ENCODE peak calls at places on chromosomes 4 and X, in seven cellular contexts. One of them, this sample, is unnamed.

GRCh38 chrX:114842181-114842580 is 175.2 kb downstream of the IL13RA2 start:
- DNase-seq in stimulated activated CD4-positive, alpha-beta T cell treated with anti-CD3 and anti-CD28 coated beads, Interleukin-4, amount 100 ng/mL, for 1 hour: no peak
- DNase-seq in anterior cingulate cortex: no peak
- DNase-seq in GM04503: no peak
- DNase-seq in progenitor cell of endocrine pancreas: no peak
- DNase-seq in WTC11: no peak
- DNase-seq in kidney glomerular epithelial cell: no peak
- DNase-seq in this sample: no peak

GRCh38 chrX:20211261-20211786 is 55.4 kb downstream of the RPS6KA3 start:
- DNase-seq in GM04503: no peak
- DNase-seq in progenitor cell of endocrine pancreas: no peak
- DNase-seq in stimulated activated CD4-positive, alpha-beta T cell treated with anti-CD3 and anti-CD28 coated beads, Interleukin-4, amount 100 ng/mL, for 1 hour: no peak
- DNase-seq in anterior cingulate cortex: no peak
- DNase-seq in WTC11: no peak
- DNase-seq in kidney glomerular epithelial cell: no peak
- DNase-seq in this sample: no peak

GRCh38 chr4:38166082-38166481 is 205.9 kb downstream of the PTTG2 start:
- DNase-seq in kidney glomerular epithelial cell: no peak
- DNase-seq in WTC11: no peak
- DNase-seq in anterior cingulate cortex: no peak
- DNase-seq in progenitor cell of endocrine pancreas: no peak
- DNase-seq in stimulated activated CD4-positive, alpha-beta T cell treated with anti-CD3 and anti-CD28 coated beads, Interleukin-4, amount 100 ng/mL, for 1 hour: no peak
- DNase-seq in GM04503: no peak
- DNase-seq in this sample: no peak

GRCh38 chrX:151151668-151152267 is 24.6 kb upstream of the GPR50 start:
- DNase-seq in progenitor cell of endocrine pancreas: no peak
- DNase-seq in anterior cingulate cortex: no peak
- DNase-seq in GM04503: peak
- DNase-seq in WTC11: peak
- DNase-seq in stimulated activated CD4-positive, alpha-beta T cell treated with anti-CD3 and anti-CD28 coated beads, Interleukin-4, amount 100 ng/mL, for 1 hour: no peak
- DNase-seq in kidney glomerular epithelial cell: peak
- DNase-seq in this sample: peak

GRCh38 chrX:111348363-111348927 is 63.5 kb downstream of the DCX start:
- DNase-seq in kidney glomerular epithelial cell: no peak
- DNase-seq in progenitor cell of endocrine pancreas: no peak
- DNase-seq in WTC11: no peak
- DNase-seq in stimulated activated CD4-positive, alpha-beta T cell treated with anti-CD3 and anti-CD28 coated beads, Interleukin-4, amount 100 ng/mL, for 1 hour: no peak
- DNase-seq in anterior cingulate cortex: no peak
- DNase-seq in GM04503: no peak
- DNase-seq in this sample: no peak

GRCh38 chr4:2395038-2395437 is 23.4 kb downstream of the ZFYVE28 start:
- DNase-seq in progenitor cell of endocrine pancreas: no peak
- DNase-seq in WTC11: no peak
- DNase-seq in stimulated activated CD4-positive, alpha-beta T cell treated with anti-CD3 and anti-CD28 coated beads, Interleukin-4, amount 100 ng/mL, for 1 hour: no peak
- DNase-seq in kidney glomerular epithelial cell: peak
- DNase-seq in GM04503: no peak
- DNase-seq in anterior cingulate cortex: no peak
- DNase-seq in this sample: no peak

GRCh38 chrX:72003811-72004750 is 93.4 kb downstream of the NHSL2 start:
- DNase-seq in kidney glomerular epithelial cell: no peak
- DNase-seq in GM04503: no peak
- DNase-seq in WTC11: peak
- DNase-seq in anterior cingulate cortex: no peak
- DNase-seq in stimulated activated CD4-positive, alpha-beta T cell treated with anti-CD3 and anti-CD28 coated beads, Interleukin-4, amount 100 ng/mL, for 1 hour: no peak
- DNase-seq in progenitor cell of endocrine pancreas: no peak
- DNase-seq in this sample: no peak

GRCh38 chr4:111934294-111934693 is 211.0 kb upstream of the FAM241A start:
- DNase-seq in GM04503: no peak
- DNase-seq in stimulated activated CD4-positive, alpha-beta T cell treated with anti-CD3 and anti-CD28 coated beads, Interleukin-4, amount 100 ng/mL, for 1 hour: no peak
- DNase-seq in anterior cingulate cortex: no peak
- DNase-seq in progenitor cell of endocrine pancreas: no peak
- DNase-seq in WTC11: no peak
- DNase-seq in kidney glomerular epithelial cell: no peak
- DNase-seq in this sample: no peak

GRCh38 chr4:159106636-159107035 is 3.8 kb downstream of the RAPGEF2 start:
- DNase-seq in anterior cingulate cortex: no peak
- DNase-seq in progenitor cell of endocrine pancreas: no peak
- DNase-seq in stimulated activated CD4-positive, alpha-beta T cell treated with anti-CD3 and anti-CD28 coated beads, Interleukin-4, amount 100 ng/mL, for 1 hour: no peak
- DNase-seq in kidney glomerular epithelial cell: no peak
- DNase-seq in GM04503: no peak
- DNase-seq in WTC11: no peak
- DNase-seq in this sample: no peak

GRCh38 chr4:150960818-150961217 is 54.3 kb downstream of the LRBA start:
- DNase-seq in WTC11: peak
- DNase-seq in GM04503: no peak
- DNase-seq in kidney glomerular epithelial cell: no peak
- DNase-seq in stimulated activated CD4-positive, alpha-beta T cell treated with anti-CD3 and anti-CD28 coated beads, Interleukin-4, amount 100 ng/mL, for 1 hour: peak
- DNase-seq in anterior cingulate cortex: no peak
- DNase-seq in progenitor cell of endocrine pancreas: no peak
- DNase-seq in this sample: no peak

GRCh38 chrX:123860983-123861382 is 1.1 kb downstream of the XIAP start:
- DNase-seq in GM04503: no peak
- DNase-seq in anterior cingulate cortex: no peak
- DNase-seq in WTC11: no peak
- DNase-seq in stimulated activated CD4-positive, alpha-beta T cell treated with anti-CD3 and anti-CD28 coated beads, Interleukin-4, amount 100 ng/mL, for 1 hour: no peak
- DNase-seq in kidney glomerular epithelial cell: no peak
- DNase-seq in progenitor cell of endocrine pancreas: no peak
- DNase-seq in this sample: peak

GRCh38 chr4:165136529-165136928 is 23.9 kb upstream of the TMEM192 start:
- DNase-seq in progenitor cell of endocrine pancreas: no peak
- DNase-seq in WTC11: no peak
- DNase-seq in GM04503: no peak
- DNase-seq in anterior cingulate cortex: no peak
- DNase-seq in stimulated activated CD4-positive, alpha-beta T cell treated with anti-CD3 and anti-CD28 coated beads, Interleukin-4, amount 100 ng/mL, for 1 hour: no peak
- DNase-seq in kidney glomerular epithelial cell: no peak
- DNase-seq in this sample: no peak

GRCh38 chr4:169005453-169006099 is 4.5 kb downstream of the CBR4 start:
- DNase-seq in WTC11: no peak
- DNase-seq in GM04503: no peak
- DNase-seq in anterior cingulate cortex: no peak
- DNase-seq in stimulated activated CD4-positive, alpha-beta T cell treated with anti-CD3 and anti-CD28 coated beads, Interleukin-4, amount 100 ng/mL, for 1 hour: no peak
- DNase-seq in progenitor cell of endocrine pancreas: no peak
- DNase-seq in kidney glomerular epithelial cell: no peak
- DNase-seq in this sample: no peak

GRCh38 chrX:39957816-39958561 is 139.8 kb downstream of the BCOR start:
- DNase-seq in progenitor cell of endocrine pancreas: no peak
- DNase-seq in stimulated activated CD4-positive, alpha-beta T cell treated with anti-CD3 and anti-CD28 coated beads, Interleukin-4, amount 100 ng/mL, for 1 hour: no peak
- DNase-seq in GM04503: peak
- DNase-seq in anterior cingulate cortex: no peak
- DNase-seq in kidney glomerular epithelial cell: no peak
- DNase-seq in WTC11: no peak
- DNase-seq in this sample: no peak

GRCh38 chrX:72158773-72159172 is 22.8 kb upstream of the PIN4 start:
- DNase-seq in progenitor cell of endocrine pancreas: no peak
- DNase-seq in anterior cingulate cortex: no peak
- DNase-seq in stimulated activated CD4-positive, alpha-beta T cell treated with anti-CD3 and anti-CD28 coated beads, Interleukin-4, amount 100 ng/mL, for 1 hour: no peak
- DNase-seq in WTC11: no peak
- DNase-seq in kidney glomerular epithelial cell: no peak
- DNase-seq in GM04503: no peak
- DNase-seq in this sample: no peak

GRCh38 chr4:182808673-182809416 is 108.3 kb downstream of the DCTD start:
- DNase-seq in stimulated activated CD4-positive, alpha-beta T cell treated with anti-CD3 and anti-CD28 coated beads, Interleukin-4, amount 100 ng/mL, for 1 hour: peak
- DNase-seq in kidney glomerular epithelial cell: no peak
- DNase-seq in progenitor cell of endocrine pancreas: no peak
- DNase-seq in anterior cingulate cortex: no peak
- DNase-seq in GM04503: no peak
- DNase-seq in WTC11: no peak
- DNase-seq in this sample: no peak

GRCh38 chrX:110881971-110882370 is 86.4 kb upstream of the CHRDL1 start:
- DNase-seq in kidney glomerular epithelial cell: no peak
- DNase-seq in GM04503: no peak
- DNase-seq in stimulated activated CD4-positive, alpha-beta T cell treated with anti-CD3 and anti-CD28 coated beads, Interleukin-4, amount 100 ng/mL, for 1 hour: no peak
- DNase-seq in progenitor cell of endocrine pancreas: no peak
- DNase-seq in WTC11: no peak
- DNase-seq in anterior cingulate cortex: no peak
- DNase-seq in this sample: no peak

GRCh38 chr4:71120831-71121524 is 127.5 kb downstream of the DCK start:
- DNase-seq in progenitor cell of endocrine pancreas: no peak
- DNase-seq in stimulated activated CD4-positive, alpha-beta T cell treated with anti-CD3 and anti-CD28 coated beads, Interleukin-4, amount 100 ng/mL, for 1 hour: no peak
- DNase-seq in WTC11: no peak
- DNase-seq in GM04503: no peak
- DNase-seq in anterior cingulate cortex: no peak
- DNase-seq in kidney glomerular epithelial cell: no peak
- DNase-seq in this sample: no peak

GRCh38 chrX:12975670-12975965 is 708 bp downstream of the TMSB4X start:
- DNase-seq in progenitor cell of endocrine pancreas: no peak
- DNase-seq in GM04503: no peak
- DNase-seq in kidney glomerular epithelial cell: no peak
- DNase-seq in WTC11: no peak
- DNase-seq in anterior cingulate cortex: no peak
- DNase-seq in stimulated activated CD4-positive, alpha-beta T cell treated with anti-CD3 and anti-CD28 coated beads, Interleukin-4, amount 100 ng/mL, for 1 hour: no peak
- DNase-seq in this sample: peak

GRCh38 chr4:185265942-185266341 is 56.5 kb downstream of the SNX25 start:
- DNase-seq in anterior cingulate cortex: no peak
- DNase-seq in GM04503: peak
- DNase-seq in kidney glomerular epithelial cell: peak
- DNase-seq in stimulated activated CD4-positive, alpha-beta T cell treated with anti-CD3 and anti-CD28 coated beads, Interleukin-4, amount 100 ng/mL, for 1 hour: no peak
- DNase-seq in progenitor cell of endocrine pancreas: no peak
- DNase-seq in WTC11: no peak
- DNase-seq in this sample: no peak

GRCh38 chr4:186144596-186145569 is 40.4 kb downstream of the FAM149A start:
- DNase-seq in WTC11: peak
- DNase-seq in kidney glomerular epithelial cell: peak
- DNase-seq in GM04503: no peak
- DNase-seq in stimulated activated CD4-positive, alpha-beta T cell treated with anti-CD3 and anti-CD28 coated beads, Interleukin-4, amount 100 ng/mL, for 1 hour: peak
- DNase-seq in progenitor cell of endocrine pancreas: peak
- DNase-seq in anterior cingulate cortex: peak
- DNase-seq in this sample: peak

GRCh38 chrX:134670241-134670811 is 12.1 kb upstream of the PLAC1 start:
- DNase-seq in GM04503: peak
- DNase-seq in kidney glomerular epithelial cell: peak
- DNase-seq in progenitor cell of endocrine pancreas: peak
- DNase-seq in WTC11: no peak
- DNase-seq in anterior cingulate cortex: no peak
- DNase-seq in stimulated activated CD4-positive, alpha-beta T cell treated with anti-CD3 and anti-CD28 coated beads, Interleukin-4, amount 100 ng/mL, for 1 hour: no peak
- DNase-seq in this sample: no peak

GRCh38 chrX:47158131-47158530 is 13.1 kb downstream of the RBM10 start:
- DNase-seq in progenitor cell of endocrine pancreas: no peak
- DNase-seq in GM04503: no peak
- DNase-seq in WTC11: peak
- DNase-seq in kidney glomerular epithelial cell: no peak
- DNase-seq in stimulated activated CD4-positive, alpha-beta T cell treated with anti-CD3 and anti-CD28 coated beads, Interleukin-4, amount 100 ng/mL, for 1 hour: no peak
- DNase-seq in anterior cingulate cortex: no peak
- DNase-seq in this sample: no peak

GRCh38 chr4:147326581-147326980 is 154.3 kb upstream of the EDNRA start:
- DNase-seq in anterior cingulate cortex: no peak
- DNase-seq in progenitor cell of endocrine pancreas: no peak
- DNase-seq in kidney glomerular epithelial cell: no peak
- DNase-seq in WTC11: no peak
- DNase-seq in GM04503: no peak
- DNase-seq in stimulated activated CD4-positive, alpha-beta T cell treated with anti-CD3 and anti-CD28 coated beads, Interleukin-4, amount 100 ng/mL, for 1 hour: no peak
- DNase-seq in this sample: no peak

GRCh38 chrX:70445876-70446275 is 1.2 kb downstream of the DLG3 start:
- DNase-seq in anterior cingulate cortex: no peak
- DNase-seq in kidney glomerular epithelial cell: no peak
- DNase-seq in WTC11: no peak
- DNase-seq in GM04503: no peak
- DNase-seq in progenitor cell of endocrine pancreas: no peak
- DNase-seq in stimulated activated CD4-positive, alpha-beta T cell treated with anti-CD3 and anti-CD28 coated beads, Interleukin-4, amount 100 ng/mL, for 1 hour: no peak
- DNase-seq in this sample: no peak

GRCh38 chrX:39848243-39848642 is 249.5 kb downstream of the BCOR start:
- DNase-seq in anterior cingulate cortex: no peak
- DNase-seq in progenitor cell of endocrine pancreas: no peak
- DNase-seq in GM04503: no peak
- DNase-seq in WTC11: no peak
- DNase-seq in stimulated activated CD4-positive, alpha-beta T cell treated with anti-CD3 and anti-CD28 coated beads, Interleukin-4, amount 100 ng/mL, for 1 hour: no peak
- DNase-seq in kidney glomerular epithelial cell: no peak
- DNase-seq in this sample: no peak

GRCh38 chr4:76589402-76589801 is 154.4 kb downstream of the SHROOM3 start:
- DNase-seq in WTC11: no peak
- DNase-seq in GM04503: peak
- DNase-seq in kidney glomerular epithelial cell: peak
- DNase-seq in progenitor cell of endocrine pancreas: no peak
- DNase-seq in stimulated activated CD4-positive, alpha-beta T cell treated with anti-CD3 and anti-CD28 coated beads, Interleukin-4, amount 100 ng/mL, for 1 hour: no peak
- DNase-seq in anterior cingulate cortex: no peak
- DNase-seq in this sample: no peak

GRCh38 chr4:6408263-6408662 is 64.2 kb downstream of the PPP2R2C start:
- DNase-seq in stimulated activated CD4-positive, alpha-beta T cell treated with anti-CD3 and anti-CD28 coated beads, Interleukin-4, amount 100 ng/mL, for 1 hour: no peak
- DNase-seq in anterior cingulate cortex: no peak
- DNase-seq in WTC11: peak
- DNase-seq in progenitor cell of endocrine pancreas: no peak
- DNase-seq in kidney glomerular epithelial cell: no peak
- DNase-seq in GM04503: no peak
- DNase-seq in this sample: no peak